ENCODE peak calls at places on chromosomes 2 and 18, in six cellular contexts. X is upper lobe of right lung, V is MG63, W is esophagus squamous epithelium, Z is heart left ventricle, N is neuronal stem cell. A is an unnamed sample. For H3K9me3, the result is how much of the 10 kb centered on the place peaks cover.

GRCh38 chr2:27753744-27754588 is 17.6 kb upstream of the MRPL33 start:
- DNase-seq in X (peak), V (peak), W (no peak), Z (peak), N (peak), A (peak)

GRCh38 chr2:218033208-218033589 is 30.4 kb upstream of the TNS1 start:
- DNase-seq in X (no peak), V (no peak), W (no peak), Z (no peak), N (no peak), A (no peak)

GRCh38 chr18:52312321-52312720 is 27.7 kb upstream of the DCC start:
- DNase-seq in X (no peak), V (no peak), W (no peak), Z (no peak), N (no peak), A (no peak)

GRCh38 chr2:80299672-80300071 is 4.9 kb downstream of the LRRTM1 start:
- DNase-seq in X (no peak), V (no peak), W (no peak), Z (no peak), N (no peak), A (no peak)

GRCh38 chr2:207975910-207976309 is 49.4 kb downstream of the PLEKHM3 start:
- DNase-seq in X (no peak), V (no peak), W (no peak), Z (no peak), N (no peak), A (no peak)

GRCh38 chr2:109473006-109473380 is 140.8 kb downstream of the SEPTIN10 start:
- DNase-seq in X (no peak), V (no peak), W (no peak), Z (no peak), N (no peak), A (no peak)

GRCh38 chr18:39862341-39862740 is 2092.7 kb upstream of the PIK3C3 start:
- DNase-seq in X (no peak), V (peak), W (no peak), Z (no peak), N (no peak), A (no peak)

GRCh38 chr2:199861116-199861774 is 10.3 kb upstream of the FTCDNL1 start:
- DNase-seq in X (no peak), V (no peak), W (no peak), Z (no peak), N (no peak), A (no peak)

GRCh38 chr2:126796931-126797621 is 101.6 kb upstream of the TEX51 start:
- DNase-seq in X (peak), V (no peak), W (no peak), Z (no peak), N (no peak), A (no peak)

GRCh38 chr2:135030826-135031225 is 16.4 kb downstream of the MAP3K19 start:
- DNase-seq in X (no peak), V (no peak), W (no peak), Z (no peak), N (peak), A (no peak)

GRCh38 chr2:213232649-213233437 is 51.4 kb upstream of the SPAG16 start:
- DNase-seq in X (no peak), V (peak), W (no peak), Z (no peak), N (peak), A (no peak)

GRCh38 chr2:218982312-218983262 is 2.4 kb downstream of the FEV start:
- DNase-seq in X (no peak), V (no peak), W (no peak), Z (no peak), N (no peak), A (no peak)

GRCh38 chr18:23585007-23585871 is 1.1 kb downstream of the NPC1 start:
- DNase-seq in X (no peak), V (no peak), W (no peak), Z (peak), N (no peak), A (no peak)

GRCh38 chr18:35625232-35625631 is 43.7 kb downstream of the GALNT1 start:
- DNase-seq in X (no peak), V (no peak), W (no peak), Z (no peak), N (no peak), A (no peak)
- H3K9me3 ChIP-seq in X (under half), V (under half), W (under half), Z (under half), N (under half), A (under half)

GRCh38 chr2:196653843-196654242 is 14.3 kb downstream of the CCDC150 start:
- DNase-seq in X (no peak), V (no peak), W (no peak), Z (no peak), N (no peak), A (no peak)
- H3K9me3 ChIP-seq in X (under half), V (under half), W (under half), Z (half or more), N (half or more), A (under half)

GRCh38 chr2:30989746-30990145 is 148.5 kb downstream of the GALNT14 start:
- DNase-seq in X (no peak), V (no peak), W (no peak), Z (no peak), N (no peak), A (no peak)
- H3K9me3 ChIP-seq in X (under half), V (under half), W (under half), Z (under half), N (under half), A (under half)

GRCh38 chr18:55699233-55699765 is 111.3 kb upstream of the TCF4 start:
- DNase-seq in X (no peak), V (no peak), W (no peak), Z (no peak), N (no peak), A (no peak)

GRCh38 chr18:55695091-55695490 is 107.1 kb upstream of the TCF4 start:
- DNase-seq in X (no peak), V (no peak), W (no peak), Z (no peak), N (no peak), A (no peak)

GRCh38 chr18:55694291-55694690 is 106.3 kb upstream of the TCF4 start:
- DNase-seq in X (no peak), V (no peak), W (no peak), Z (no peak), N (no peak), A (no peak)
- H3K9me3 ChIP-seq in X (under half), V (under half), W (under half), Z (under half), N (under half), A (under half)

GRCh38 chr2:16242906-16243305 is 302.6 kb downstream of the MYCN start:
- DNase-seq in X (no peak), V (no peak), W (no peak), Z (no peak), N (no peak), A (no peak)
- H3K9me3 ChIP-seq in X (under half), V (under half), W (under half), Z (under half), N (under half), A (under half)

DNA sequence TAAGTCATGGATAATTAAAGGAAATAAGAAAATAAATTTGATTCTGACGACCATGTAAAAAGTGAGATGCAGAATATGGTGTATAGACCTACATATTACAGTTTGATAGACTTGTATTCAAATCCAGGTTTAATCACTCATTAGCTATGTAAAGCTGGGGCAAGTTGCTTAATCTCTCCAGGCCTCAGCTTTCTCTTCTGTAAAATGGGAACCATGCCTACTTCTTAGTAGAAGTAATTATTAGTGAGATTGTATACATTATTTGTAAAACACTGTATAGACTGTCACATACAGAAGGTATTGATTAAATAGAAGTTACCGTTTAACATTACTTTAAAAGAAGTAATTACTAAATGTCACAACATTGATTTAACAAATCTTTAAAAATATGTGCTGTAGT is 392.2 kb downstream of the STK39 start:
- DNase-seq in X (no peak), V (no peak), W (no peak), Z (no peak), N (no peak), A (no peak)
- H3K9me3 ChIP-seq in X (under half), V (under half), W (under half), Z (under half), N (under half), A (under half)